ENCODE peak calls at places on chromosomes 3 and 15, in six cellular contexts. R is ovary, Y is ascending aorta, S is colonic mucosa, Q is kidney, E is lower lobe of right lung. P is an unnamed sample.

GRCh38 chr3:79361748-79362378 is 405.9 kb downstream of the ROBO1 start:
- DNase-seq in R (no peak), Y (no peak), S (no peak), Q (no peak), E (no peak), P (no peak)

GRCh38 chr3:9715127-9715526 is 11.5 kb downstream of the CPNE9 start:
- DNase-seq in R (no peak), Y (no peak), S (peak; percentile 38), Q (no peak), E (no peak), P (no peak)

GRCh38 chr15:31842532-31843195 is 187.7 kb upstream of the CHRNA7 start:
- DNase-seq in R (no peak), Y (no peak), S (no peak), Q (no peak), E (no peak), P (no peak)

GRCh38 chr3:65855370-65856100 is 183.2 kb downstream of the MAGI1 start:
- DNase-seq in R (no peak), Y (no peak), S (no peak), Q (no peak), E (no peak), P (no peak)

GRCh38 chr3:162764672-162765071 is 1268.1 kb downstream of the OTOL1 start:
- DNase-seq in R (no peak), Y (no peak), S (no peak), Q (no peak), E (no peak), P (no peak)

GRCh38 chr3:136353461-136353860 is 103.3 kb downstream of the PCCB start:
- DNase-seq in R (no peak), Y (no peak), S (no peak), Q (no peak), E (no peak), P (no peak)

GRCh38 chr15:85351965-85352364 is 28.4 kb upstream of the AKAP13 start:
- DNase-seq in R (no peak), Y (no peak), S (no peak), Q (no peak), E (no peak), P (no peak)

GRCh38 chr15:35206060-35206675 is 121.1 kb upstream of the NANOGP8 start:
- DNase-seq in R (no peak), Y (no peak), S (peak; percentile 20), Q (no peak), E (no peak), P (no peak)

GRCh38 chr15:89822611-89822950 is 7.9 kb upstream of the ANPEP start:
- DNase-seq in R (no peak), Y (no peak), S (no peak), Q (no peak), E (no peak), P (no peak)

GRCh38 chr3:152841131-152841530 is 6.2 kb downstream of the P2RY1 start:
- DNase-seq in R (no peak), Y (no peak), S (no peak), Q (no peak), E (no peak), P (no peak)

GRCh38 chr3:117118604-117119003 is 409.0 kb downstream of the TUSC7 start:
- DNase-seq in R (no peak), Y (no peak), S (no peak), Q (no peak), E (no peak), P (no peak)

GRCh38 chr3:118637866-118638265 is 396.8 kb downstream of the IGSF11 start:
- DNase-seq in R (no peak), Y (no peak), S (no peak), Q (no peak), E (no peak), P (no peak)

GRCh38 chr3:99394831-99395733 is 243.3 kb upstream of the COL8A1 start:
- DNase-seq in R (no peak), Y (no peak), S (no peak), Q (no peak), E (no peak), P (no peak)

GRCh38 chr3:169308654-169309325 is 354.7 kb downstream of the MECOM start:
- DNase-seq in R (no peak), Y (no peak), S (no peak), Q (no peak), E (no peak), P (no peak)

GRCh38 chr3:120780977-120781376 is 38.4 kb downstream of the GTF2E1 start:
- DNase-seq in R (no peak), Y (no peak), S (peak; percentile 21), Q (no peak), E (no peak), P (no peak)

GRCh38 chr15:61393524-61393923 is 164.4 kb upstream of the RORA start:
- DNase-seq in R (no peak), Y (no peak), S (no peak), Q (no peak), E (no peak), P (no peak)

GRCh38 chr3:134291300-134292254 is 40.9 kb upstream of the RYK start:
- DNase-seq in R (peak; percentile 93), Y (peak; percentile 76), S (no peak), Q (peak; percentile 82), E (peak; percentile 72), P (no peak)

GRCh38 chr15:49103676-49104075 is 51.7 kb downstream of the COPS2 start:
- DNase-seq in R (no peak), Y (no peak), S (no peak), Q (no peak), E (no peak), P (no peak)

GRCh38 chr15:59501531-59502113 is 63.6 kb downstream of the FAM81A start:
- DNase-seq in R (no peak), Y (no peak), S (peak; percentile 58), Q (no peak), E (no peak), P (no peak)

GRCh38 chr3:190458040-190458439 is 8.3 kb upstream of the TMEM207 start:
- DNase-seq in R (no peak), Y (no peak), S (no peak), Q (no peak), E (no peak), P (no peak)

GRCh38 chr15:26260517-26261133 is 397.5 kb upstream of the ATP10A start:
- DNase-seq in R (no peak), Y (no peak), S (no peak), Q (no peak), E (no peak), P (no peak)

GRCh38 chr3:111472556-111472955 is 69.4 kb upstream of the CD96 start:
- DNase-seq in R (no peak), Y (no peak), S (no peak), Q (no peak), E (no peak), P (no peak)

GRCh38 chr15:71400347-71400746 is 285.1 kb downstream of the THSD4 start:
- DNase-seq in R (no peak), Y (no peak), S (no peak), Q (no peak), E (no peak), P (no peak)

GRCh38 chr3:194879126-194879887 is 193.6 kb downstream of the FAM43A start:
- DNase-seq in R (no peak), Y (peak; percentile 61), S (no peak), Q (no peak), E (peak; percentile 63), P (no peak)

GRCh38 chr3:134104031-134104430 is 74.3 kb upstream of the SLCO2A1 start:
- DNase-seq in R (no peak), Y (no peak), S (no peak), Q (no peak), E (no peak), P (no peak)

GRCh38 chr3:59127071-59127470 is 77.2 kb upstream of the CFAP20DC start:
- DNase-seq in R (no peak), Y (no peak), S (no peak), Q (no peak), E (no peak), P (no peak)

GRCh38 chr3:59128685-59129084 is 78.9 kb upstream of the CFAP20DC start:
- DNase-seq in R (no peak), Y (no peak), S (no peak), Q (no peak), E (no peak), P (no peak)

GRCh38 chr3:59135091-59135490 is 85.3 kb upstream of the CFAP20DC start:
- DNase-seq in R (no peak), Y (no peak), S (no peak), Q (no peak), E (no peak), P (no peak)

GRCh38 chr3:59133350-59133749 is 83.5 kb upstream of the CFAP20DC start:
- DNase-seq in R (no peak), Y (no peak), S (no peak), Q (no peak), E (no peak), P (no peak)

GRCh38 chr3:59131016-59131771 is 81.4 kb upstream of the CFAP20DC start:
- DNase-seq in R (no peak), Y (no peak), S (no peak), Q (no peak), E (no peak), P (no peak)
- H3K4me1 ChIP-seq in R (no peaks in the 10 kb centered on the region), Y (no peaks in the 10 kb centered on the region), S (no peaks in the 10 kb centered on the region), Q (no peaks in the 10 kb centered on the region), E (no peaks in the 10 kb centered on the region), P (no peaks in the 10 kb centered on the region)

GRCh38 chr3:158269896-158270295 is 160.0 kb downstream of the RSRC1 start:
- DNase-seq in R (no peak), Y (no peak), S (no peak), Q (no peak), E (no peak), P (no peak)
- H3K4me3 ChIP-seq in R (no peak overlapping the region), Y (no peak overlapping the region), S (no peak overlapping the region), Q (no peak overlapping the region), E (no peak overlapping the region), P (no peak overlapping the region)

DNA sequence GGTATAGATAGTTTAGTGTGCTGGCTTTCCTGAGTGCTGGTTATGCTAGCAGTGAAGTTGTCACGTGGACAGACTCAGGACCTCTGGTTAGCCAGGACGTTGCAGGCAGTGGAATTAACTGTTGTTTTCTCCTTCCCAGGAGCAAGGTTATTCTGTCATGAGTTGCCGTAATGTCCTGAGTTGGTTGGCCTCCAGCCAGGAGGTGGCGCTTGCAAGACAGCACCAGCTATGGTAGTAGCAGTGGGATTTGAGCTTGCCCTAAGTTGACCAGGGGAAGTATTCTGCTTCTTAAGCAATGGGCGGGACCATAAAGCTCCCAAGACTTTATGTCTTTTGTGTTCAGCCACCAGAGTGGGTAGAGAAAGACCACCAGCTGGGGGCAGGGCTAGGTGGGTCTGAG is 240.7 kb upstream of the DNAJC19 start:
- DNase-seq in R (no peak), Y (no peak), S (no peak), Q (no peak), E (no peak), P (no peak)
- TF ChIP-seq CTCF in R (no peak), Y (no peak), S (no peak), Q (no peak), E (no peak), P (no peak)

GRCh38 chr15:66799242-66799641 is 97.2 kb downstream of the SMAD6 start:
- DNase-seq in R (no peak), Y (no peak), S (no peak), Q (no peak), E (no peak), P (no peak)

GRCh38 chr15:66802087-66803001 is 100.3 kb downstream of the SMAD6 start:
- DNase-seq in R (no peak), Y (peak; percentile 58), S (no peak), Q (peak; percentile 74), E (no peak), P (no peak)

GRCh38 chr15:66798426-66799061 is 96.5 kb downstream of the SMAD6 start:
- DNase-seq in R (no peak), Y (peak; percentile 53), S (no peak), Q (no peak), E (no peak), P (no peak)

GRCh38 chr15:66801266-66801665 is 99.2 kb downstream of the SMAD6 start:
- DNase-seq in R (no peak), Y (no peak), S (no peak), Q (no peak), E (no peak), P (no peak)

GRCh38 chr15:66800584-66801235 is 98.7 kb downstream of the SMAD6 start:
- DNase-seq in R (no peak), Y (peak; percentile 50), S (no peak), Q (no peak), E (no peak), P (no peak)
- H3K4me1 ChIP-seq in R (peaks cover 23% of the 10 kb centered on the region), Y (peaks cover 15% of the 10 kb centered on the region), S (peaks cover 17% of the 10 kb centered on the region), Q (peaks cover 12% of the 10 kb centered on the region), E (peaks cover 41% of the 10 kb centered on the region), P (peaks cover 41% of the 10 kb centered on the region)